ENCODE peak calls at places on chromosomes 12 and 14, in ten cellular contexts. B is stomach; W is neural progenitor cell; L is osteocyte; X is CD8-positive, alpha-beta T cell; P is astrocyte of the spinal cord; E is IMR-90; N is CD4-positive, alpha-beta T cell; V is B cell; S is A673. K is an unnamed sample.

GRCh38 chr12:7667025-7667575 is 1.4 kb upstream of the APOBEC1 start:
- DNase-seq in B (no peak), W (no peak), L (no peak), X (no peak), P (no peak), E (no peak), N (no peak), V (no peak), S (peak), K (no peak)

GRCh38 chr14:101216725-101217463 is 313.4 kb upstream of the RTL1 start:
- DNase-seq in B (no peak), W (no peak), L (peak), X (no peak), P (no peak), E (no peak), N (no peak), V (no peak), S (no peak), K (no peak)

GRCh38 chr12:92466391-92467305 is 236.1 kb upstream of the PLEKHG7 start:
- DNase-seq in B (no peak), W (peak), L (no peak), X (no peak), P (peak), E (peak), N (no peak), V (peak), S (no peak), K (no peak)

GRCh38 chr12:34291426-34291901 is 269.2 kb downstream of the ALG10 start:
- DNase-seq in B (no peak), W (no peak), L (peak), X (no peak), P (no peak), E (no peak), N (no peak), V (no peak), S (no peak), K (peak)

GRCh38 chr12:6604254-6605029 is 2.7 kb downstream of the CHD4 start:
- DNase-seq in B (no peak), W (no peak), L (no peak), X (no peak), P (no peak), E (no peak), N (no peak), V (no peak), S (no peak), K (no peak)

GRCh38 chr12:62113366-62114011 is 146.7 kb upstream of the USP15 start:
- DNase-seq in B (no peak), W (no peak), L (no peak), X (no peak), P (no peak), E (no peak), N (no peak), V (no peak), S (no peak), K (no peak)

GRCh38 chr14:21084988-21085853 is 13.2 kb downstream of the ZNF219 start:
- DNase-seq in B (peak), W (no peak), L (no peak), X (no peak), P (peak), E (peak), N (no peak), V (no peak), S (no peak), K (peak)

GRCh38 chr14:48563465-48563864 is 888.1 kb upstream of the MDGA2 start:
- DNase-seq in B (no peak), W (peak), L (no peak), X (no peak), P (no peak), E (peak), N (no peak), V (no peak), S (no peak), K (no peak)

GRCh38 chr14:68921666-68922065 is 57.4 kb downstream of the ACTN1 start:
- DNase-seq in B (no peak), W (no peak), L (no peak), X (no peak), P (no peak), E (no peak), N (no peak), V (no peak), S (no peak), K (no peak)
- TF ChIP-seq CTCF in B (no peak), W (no peak), L (no peak), X (no peak), P (peak), E (peak), N (no peak), V (no peak), S (no peak), K (no peak)

GRCh38 chr14:94509356-94509755 is at the start of gene SERPINA12:
- DNase-seq in B (no peak), W (no peak), L (no peak), X (no peak), P (no peak), E (no peak), N (no peak), V (no peak), S (no peak), K (no peak)
- TF ChIP-seq CTCF in B (no peak), W (no peak), L (no peak), X (no peak), P (no peak), E (no peak), N (no peak), V (no peak), S (no peak), K (no peak)

DNA sequence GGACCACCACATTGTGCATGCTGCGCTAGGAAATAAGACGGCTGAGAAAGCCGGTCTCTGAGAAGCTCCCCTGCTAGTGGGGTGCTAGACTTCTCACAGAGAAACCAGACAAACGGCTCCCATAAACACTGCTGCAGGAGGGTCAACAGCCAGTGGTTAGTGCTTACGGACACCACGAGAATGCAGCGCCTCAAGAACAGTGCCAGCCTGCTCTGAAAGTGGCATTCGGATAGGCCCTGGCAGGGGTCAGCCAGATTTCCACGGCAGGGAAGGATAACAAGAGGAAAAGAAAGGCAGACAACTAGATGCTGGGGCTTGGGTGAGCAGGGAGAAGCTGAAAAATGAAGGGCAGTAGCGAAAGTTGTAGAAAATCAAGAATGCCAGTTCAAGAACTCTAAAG is 26.4 kb downstream of the PPTC7 start:
- DNase-seq in B (no peak), W (no peak), L (no peak), X (no peak), P (no peak), E (no peak), N (no peak), V (no peak), S (no peak), K (no peak)
- TF ChIP-seq CTCF in B (no peak), W (no peak), L (no peak), X (no peak), P (no peak), E (no peak), N (no peak), V (no peak), S (no peak), K (no peak)

DNA sequence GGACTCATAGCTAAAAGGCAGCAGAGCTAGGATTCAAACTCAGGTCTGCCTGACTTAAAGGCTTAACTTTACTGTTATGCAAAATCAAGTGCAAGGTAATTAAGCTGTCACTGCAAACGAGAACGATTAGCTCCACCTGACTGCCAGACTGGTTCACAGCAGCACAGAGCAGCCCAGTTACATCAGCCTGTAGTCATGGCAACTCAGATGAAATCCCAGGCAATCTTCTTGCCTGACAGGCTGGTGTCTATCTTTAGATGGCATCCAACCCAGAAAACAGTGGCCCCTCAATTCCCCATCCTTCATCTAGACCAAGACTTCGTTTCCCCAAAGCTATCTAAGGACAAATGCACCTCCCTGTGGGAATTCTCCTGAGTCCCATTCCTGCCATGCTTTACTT is 77.3 kb upstream of the ACTN1 start:
- DNase-seq in B (no peak), W (no peak), L (no peak), X (no peak), P (peak), E (peak), N (no peak), V (no peak), S (peak), K (no peak)
- TF ChIP-seq CTCF in B (no peak), W (no peak), L (peak), X (no peak), P (no peak), E (peak), N (no peak), V (no peak), S (peak), K (no peak)

GRCh38 chr14:64960762-64961276 is 11.3 kb downstream of the RAB15 start:
- DNase-seq in B (peak), W (peak), L (no peak), X (no peak), P (no peak), E (no peak), N (no peak), V (no peak), S (no peak), K (no peak)

GRCh38 chr14:64968167-64968566 is 4.0 kb downstream of the RAB15 start:
- DNase-seq in B (no peak), W (no peak), L (no peak), X (no peak), P (no peak), E (no peak), N (no peak), V (no peak), S (no peak), K (no peak)

GRCh38 chr14:64965356-64966000 is 6.7 kb downstream of the RAB15 start:
- DNase-seq in B (no peak), W (no peak), L (no peak), X (no peak), P (no peak), E (no peak), N (no peak), V (no peak), S (no peak), K (no peak)

GRCh38 chr14:64966976-64967375 is 5.2 kb downstream of the RAB15 start:
- DNase-seq in B (peak), W (no peak), L (no peak), X (no peak), P (no peak), E (no peak), N (no peak), V (no peak), S (no peak), K (no peak)

GRCh38 chr14:64963611-64964010 is 8.5 kb downstream of the RAB15 start:
- DNase-seq in B (no peak), W (no peak), L (no peak), X (no peak), P (no peak), E (no peak), N (no peak), V (no peak), S (no peak), K (no peak)
- TF ChIP-seq CTCF in B (no peak), W (no peak), L (no peak), X (no peak), P (no peak), E (no peak), N (no peak), V (no peak), S (peak), K (no peak)

DNA sequence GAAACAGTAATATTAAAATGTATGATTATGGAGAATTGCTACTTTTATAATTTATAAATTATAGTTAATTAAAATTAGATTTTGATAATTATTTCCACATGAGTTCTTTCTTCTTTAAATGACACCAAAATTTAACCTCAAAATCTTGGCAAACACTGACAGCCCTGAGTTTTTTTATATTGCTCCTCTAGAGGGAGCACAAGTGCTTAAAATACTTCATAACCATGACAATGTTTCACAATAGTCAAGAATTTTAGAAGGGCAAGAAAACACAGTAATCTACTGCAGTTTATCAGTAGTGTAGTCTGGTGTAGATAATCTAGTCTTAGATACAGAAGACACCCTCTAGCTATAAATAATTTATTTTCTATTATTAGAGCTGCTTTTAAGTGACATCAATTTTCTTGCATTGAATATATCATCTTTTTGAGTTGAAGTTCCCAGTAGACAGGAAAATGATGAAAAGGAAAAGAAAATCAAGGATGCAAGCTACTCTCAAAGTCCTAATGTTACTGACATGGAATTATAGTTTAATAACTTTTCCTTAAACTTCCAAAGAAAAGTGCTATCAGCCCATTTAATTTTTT is 14.3 kb upstream of the PTGER2 start:
- DNase-seq in B (no peak), W (peak), L (no peak), X (no peak), P (peak), E (peak), N (no peak), V (peak), S (peak), K (no peak)
- TF ChIP-seq CTCF in B (peak), W (peak), L (peak), X (peak), P (peak), E (peak), N (peak), V (peak), S (peak), K (peak)

DNA sequence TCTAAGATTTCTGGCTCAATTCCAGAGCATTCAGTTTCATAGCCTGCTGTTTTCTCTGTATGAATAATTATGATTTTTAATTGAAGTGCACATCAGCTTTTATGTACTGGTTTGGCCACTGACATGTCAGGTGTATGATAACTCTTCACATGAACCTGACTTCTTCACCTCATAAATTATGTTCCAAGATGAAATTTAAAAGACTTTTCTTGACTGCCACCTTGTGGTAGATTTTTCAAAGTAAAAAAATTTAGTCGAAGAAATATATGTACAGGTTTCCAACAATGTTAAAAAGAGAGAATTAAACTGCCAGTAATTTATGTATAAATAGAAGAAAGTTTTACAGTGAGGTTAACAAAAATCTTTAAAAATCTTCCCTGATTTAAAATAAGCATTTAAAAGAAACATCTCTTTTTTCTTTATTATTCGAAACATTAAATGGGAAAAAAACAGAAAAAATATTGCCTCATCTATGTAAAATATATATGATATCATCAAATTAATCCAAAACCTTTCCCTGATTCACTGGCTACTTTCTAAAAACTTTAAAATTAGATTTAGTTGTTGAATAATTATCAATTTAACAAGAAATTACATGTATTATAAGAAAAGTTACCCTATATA is 124.9 kb upstream of the ATXN7L3B start:
- DNase-seq in B (no peak), W (no peak), L (no peak), X (no peak), P (peak), E (peak), N (no peak), V (peak), S (peak), K (no peak)
- TF ChIP-seq CTCF in B (no peak), W (peak), L (peak), X (peak), P (peak), E (peak), N (peak), V (peak), S (peak), K (peak)

K was measured in CD14-positive monocyte.